ENCODE peak calls at places on chromosomes 6 and 20, in four cellular contexts. One of them, this sample, is unnamed.
A peak's percentile ranks its signal among the peaks of the same experiment; 100 is the strongest.

GRCh38 chr6:106804238-106805016 is 170.1 kb downstream of the CD24 start:
- DNase-seq in endothelial cell: no peak
- DNase-seq in coronary artery: no peak
- DNase-seq in naive thymus-derived CD4-positive, alpha-beta T cell: no peak
- DNase-seq in this sample: no peak

GRCh38 chr6:161403717-161404116 is 129.9 kb upstream of the AGPAT4 start:
- DNase-seq in endothelial cell: no peak
- DNase-seq in coronary artery: no peak
- DNase-seq in naive thymus-derived CD4-positive, alpha-beta T cell: no peak
- DNase-seq in this sample: no peak

GRCh38 chr6:23547851-23548250 is 578.2 kb upstream of the NRSN1 start:
- DNase-seq in endothelial cell: peak; percentile 27
- DNase-seq in coronary artery: no peak
- DNase-seq in naive thymus-derived CD4-positive, alpha-beta T cell: no peak
- DNase-seq in this sample: no peak

GRCh38 chr6:96898241-96898851 is 655 bp upstream of the NDUFAF4 start:
- DNase-seq in endothelial cell: no peak
- DNase-seq in coronary artery: no peak
- DNase-seq in naive thymus-derived CD4-positive, alpha-beta T cell: peak; percentile 14
- DNase-seq in this sample: no peak

GRCh38 chr6:152310371-152310954 is 326.7 kb downstream of the SYNE1 start:
- DNase-seq in endothelial cell: no peak
- DNase-seq in coronary artery: no peak
- DNase-seq in naive thymus-derived CD4-positive, alpha-beta T cell: peak; percentile 61
- DNase-seq in this sample: no peak

GRCh38 chr6:155310596-155310995 is 3.7 kb downstream of the TFB1M start:
- DNase-seq in endothelial cell: no peak
- DNase-seq in coronary artery: no peak
- DNase-seq in naive thymus-derived CD4-positive, alpha-beta T cell: no peak
- DNase-seq in this sample: no peak

GRCh38 chr20:43722153-43722505 is 4.7 kb downstream of the GTSF1L start:
- DNase-seq in endothelial cell: no peak
- DNase-seq in coronary artery: no peak
- DNase-seq in naive thymus-derived CD4-positive, alpha-beta T cell: peak; percentile 77
- DNase-seq in this sample: no peak

GRCh38 chr6:107114872-107115694 is at the start of gene BEND3:
- DNase-seq in endothelial cell: peak; percentile 34
- DNase-seq in coronary artery: no peak
- DNase-seq in naive thymus-derived CD4-positive, alpha-beta T cell: peak; percentile 28
- DNase-seq in this sample: no peak

GRCh38 chr6:140921366-140922226 is 1211.1 kb upstream of the GJE1 start:
- DNase-seq in endothelial cell: peak; percentile 27
- DNase-seq in coronary artery: no peak
- DNase-seq in naive thymus-derived CD4-positive, alpha-beta T cell: no peak
- DNase-seq in this sample: no peak

GRCh38 chr6:41975276-41975675 is 33.7 kb upstream of the CCND3 start:
- DNase-seq in endothelial cell: no peak
- DNase-seq in coronary artery: no peak
- DNase-seq in naive thymus-derived CD4-positive, alpha-beta T cell: no peak
- DNase-seq in this sample: no peak

GRCh38 chr6:125741336-125741735 is 8.1 kb upstream of the HEY2 start:
- DNase-seq in endothelial cell: no peak
- DNase-seq in coronary artery: no peak
- DNase-seq in naive thymus-derived CD4-positive, alpha-beta T cell: no peak
- DNase-seq in this sample: no peak

GRCh38 chr6:3549314-3549940 is 92.6 kb upstream of the SLC22A23 start:
- DNase-seq in endothelial cell: no peak
- DNase-seq in coronary artery: no peak
- DNase-seq in naive thymus-derived CD4-positive, alpha-beta T cell: no peak
- DNase-seq in this sample: no peak

GRCh38 chr6:166618866-166619761 is 7.9 kb downstream of the RPS6KA2 start:
- DNase-seq in endothelial cell: no peak
- DNase-seq in coronary artery: no peak
- DNase-seq in naive thymus-derived CD4-positive, alpha-beta T cell: no peak
- DNase-seq in this sample: no peak

GRCh38 chr20:46990017-46990810 is 95.6 kb downstream of the EYA2 start:
- DNase-seq in endothelial cell: no peak
- DNase-seq in coronary artery: no peak
- DNase-seq in naive thymus-derived CD4-positive, alpha-beta T cell: no peak
- DNase-seq in this sample: no peak

GRCh38 chr6:144007455-144007778 is 642 bp downstream of the PLAGL1 start:
- DNase-seq in endothelial cell: no peak
- DNase-seq in coronary artery: no peak
- DNase-seq in naive thymus-derived CD4-positive, alpha-beta T cell: no peak
- DNase-seq in this sample: no peak

This sample was measured in T1000.